ENCODE peak calls at places on chromosomes 1 and 21, in five cellular contexts. W, I, Z, Y and C are unnamed samples.
A peak's percentile ranks its signal among the peaks of the same experiment; 100 is the strongest.

GRCh38 chr21:43297411-43297981 is 128.7 kb downstream of the CRYAA start:
- DNase-seq in W (no peak), I (no peak), Z (no peak), Y (no peak), C (no peak)

GRCh38 chr21:42466700-42467612 is 29.1 kb downstream of the RSPH1 start:
- DNase-seq in W (peak; percentile 61), I (no peak), Z (peak; percentile 55), Y (peak; percentile 7), C (peak; percentile 50)

GRCh38 chr1:154420172-154420571 is 15.0 kb downstream of the IL6R start:
- DNase-seq in W (no peak), I (peak; percentile 71), Z (no peak), Y (peak; percentile 91), C (peak; percentile 91)

GRCh38 chr1:55981015-55981635 is 598.2 kb downstream of the PLPP3 start:
- DNase-seq in W (no peak), I (no peak), Z (no peak), Y (no peak), C (no peak)

GRCh38 chr21:44564886-44565598 is 6.4 kb upstream of the KRTAP10-3 start:
- DNase-seq in W (no peak), I (no peak), Z (no peak), Y (no peak), C (no peak)

GRCh38 chr21:24897883-24898282 is 709.4 kb downstream of the MRPL39 start:
- DNase-seq in W (no peak), I (no peak), Z (no peak), Y (no peak), C (no peak)

GRCh38 chr1:223747838-223748335 is 35.5 kb downstream of the CAPN2 start:
- DNase-seq in W (no peak), I (no peak), Z (no peak), Y (peak; percentile 50), C (peak; percentile 67)

GRCh38 chr1:201142011-201142853 is 12.0 kb downstream of the TMEM9 start:
- DNase-seq in W (no peak), I (no peak), Z (no peak), Y (no peak), C (no peak)

GRCh38 chr1:241499910-241500309 is 19.6 kb downstream of the FH start:
- DNase-seq in W (no peak), I (peak; percentile 19), Z (peak; percentile 50), Y (peak; percentile 62), C (peak; percentile 82)

GRCh38 chr1:228870041-228870713 is 134.9 kb downstream of the RHOU start:
- DNase-seq in W (no peak), I (no peak), Z (no peak), Y (no peak), C (no peak)

GRCh38 chr1:54190526-54190925 is 9.3 kb downstream of the CYB5RL start:
- DNase-seq in W (no peak), I (no peak), Z (no peak), Y (no peak), C (no peak)

GRCh38 chr1:196660912-196661311 is 9.1 kb downstream of the CFH start:
- DNase-seq in W (no peak), I (peak; percentile 8), Z (peak; percentile 57), Y (peak; percentile 33), C (peak; percentile 47)

GRCh38 chr1:230029244-230029643 is 37.8 kb upstream of the GALNT2 start:
- DNase-seq in W (no peak), I (no peak), Z (no peak), Y (no peak), C (no peak)

GRCh38 chr1:63892632-63893395 is 119.0 kb downstream of the ROR1 start:
- DNase-seq in W (no peak), I (peak; percentile 28), Z (peak; percentile 44), Y (peak; percentile 76), C (peak; percentile 59)

GRCh38 chr21:41869771-41870170 is 9.4 kb downstream of the PRDM15 start:
- DNase-seq in W (no peak), I (no peak), Z (no peak), Y (no peak), C (no peak)

GRCh38 chr1:215081566-215082531 is 688 bp upstream of the KCNK2 start:
- DNase-seq in W (peak; percentile 37), I (no peak), Z (peak; percentile 44), Y (peak; percentile 23), C (no peak)

GRCh38 chr1:228082975-228083870 is 715 bp downstream of the ARF1 start:
- DNase-seq in W (no peak), I (no peak), Z (peak; percentile 59), Y (peak; percentile 29), C (peak; percentile 48)

GRCh38 chr1:102790997-102791396 is 317.3 kb downstream of the COL11A1 start:
- DNase-seq in W (no peak), I (no peak), Z (no peak), Y (no peak), C (peak; percentile 20)

GRCh38 chr1:164753521-164754077 is 194.6 kb downstream of the PBX1 start:
- DNase-seq in W (no peak), I (no peak), Z (no peak), Y (no peak), C (no peak)

GRCh38 chr1:224080082-224080774 is 33.7 kb upstream of the FBXO28 start:
- DNase-seq in W (no peak), I (peak; percentile 48), Z (no peak), Y (peak; percentile 77), C (peak; percentile 97)

GRCh38 chr1:99740141-99740540 is 26.3 kb downstream of the FRRS1 start:
- DNase-seq in W (no peak), I (peak; percentile 10), Z (no peak), Y (no peak), C (no peak)

GRCh38 chr1:109927908-109928307 is 17.3 kb downstream of the CSF1 start:
- DNase-seq in W (no peak), I (peak; percentile 37), Z (no peak), Y (peak; percentile 76), C (no peak)

GRCh38 chr1:11788549-11789053 is 17.2 kb downstream of the MTHFR start:
- DNase-seq in W (no peak), I (no peak), Z (peak; percentile 1), Y (no peak), C (no peak)
- H3K9ac ChIP-seq in W (no peak overlapping the region), I (no peak overlapping the region), Z (no peak overlapping the region), Y (no peak overlapping the region), C (no peak overlapping the region)

GRCh38 chr1:61183471-61184034 is 101.2 kb downstream of the NFIA start:
- DNase-seq in W (no peak), I (no peak), Z (no peak), Y (peak; percentile 36), C (no peak)
- H2AFZ ChIP-seq in W (no peak overlapping the region), I (peak overlapping the region; percentile 76), Z (no peak overlapping the region), Y (peak overlapping the region; percentile 85), C (no peak overlapping the region)

GRCh38 chr1:160578694-160579191 is 553 bp downstream of the CD84 start:
- DNase-seq in W (no peak), I (no peak), Z (no peak), Y (no peak), C (no peak)
- H3K9ac ChIP-seq in W (no peak overlapping the region), I (no peak overlapping the region), Z (no peak overlapping the region), Y (no peak overlapping the region), C (no peak overlapping the region)

GRCh38 chr1:26083246-26083645 is 15.8 kb upstream of the TRIM63 start:
- DNase-seq in W (no peak), I (peak; percentile 26), Z (no peak), Y (peak; percentile 46), C (peak; percentile 52)

GRCh38 chr1:26079960-26080814 is 12.8 kb upstream of the TRIM63 start:
- DNase-seq in W (no peak), I (no peak), Z (no peak), Y (no peak), C (no peak)

GRCh38 chr1:26081267-26082019 is 14.0 kb upstream of the TRIM63 start:
- DNase-seq in W (no peak), I (no peak), Z (no peak), Y (no peak), C (no peak)

GRCh38 chr1:26084091-26084561 is 16.7 kb upstream of the TRIM63 start:
- DNase-seq in W (no peak), I (no peak), Z (no peak), Y (peak; percentile 21), C (no peak)

DNA sequence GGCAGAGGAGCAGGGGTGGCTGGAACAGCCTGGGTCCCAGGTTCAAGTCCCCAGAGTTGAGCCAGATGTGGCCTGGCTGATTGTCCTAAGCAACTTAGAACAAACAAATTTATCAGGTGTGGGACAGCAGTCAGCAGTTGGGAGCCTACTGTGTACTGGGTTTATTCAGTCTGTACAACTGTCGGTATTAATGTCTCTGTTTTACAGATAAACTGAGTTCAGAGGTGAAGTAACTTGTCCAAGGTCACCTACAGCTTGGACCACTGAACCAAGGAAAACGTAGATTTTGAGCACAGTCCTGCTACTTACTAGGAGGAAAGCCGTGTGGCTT is 14.6 kb upstream of the TRIM63 start:
- DNase-seq in W (no peak), I (no peak), Z (no peak), Y (no peak), C (no peak)
- H2AFZ ChIP-seq in W (no peak overlapping the region), I (no peak overlapping the region), Z (no peak overlapping the region), Y (no peak overlapping the region), C (no peak overlapping the region)

GRCh38 chr1:210072891-210073509 is 135.0 kb downstream of the SYT14 start:
- DNase-seq in W (no peak), I (no peak), Z (no peak), Y (no peak), C (no peak)
- H3K9ac ChIP-seq in W (no peak overlapping the region), I (no peak overlapping the region), Z (no peak overlapping the region), Y (no peak overlapping the region), C (no peak overlapping the region)

DNA sequence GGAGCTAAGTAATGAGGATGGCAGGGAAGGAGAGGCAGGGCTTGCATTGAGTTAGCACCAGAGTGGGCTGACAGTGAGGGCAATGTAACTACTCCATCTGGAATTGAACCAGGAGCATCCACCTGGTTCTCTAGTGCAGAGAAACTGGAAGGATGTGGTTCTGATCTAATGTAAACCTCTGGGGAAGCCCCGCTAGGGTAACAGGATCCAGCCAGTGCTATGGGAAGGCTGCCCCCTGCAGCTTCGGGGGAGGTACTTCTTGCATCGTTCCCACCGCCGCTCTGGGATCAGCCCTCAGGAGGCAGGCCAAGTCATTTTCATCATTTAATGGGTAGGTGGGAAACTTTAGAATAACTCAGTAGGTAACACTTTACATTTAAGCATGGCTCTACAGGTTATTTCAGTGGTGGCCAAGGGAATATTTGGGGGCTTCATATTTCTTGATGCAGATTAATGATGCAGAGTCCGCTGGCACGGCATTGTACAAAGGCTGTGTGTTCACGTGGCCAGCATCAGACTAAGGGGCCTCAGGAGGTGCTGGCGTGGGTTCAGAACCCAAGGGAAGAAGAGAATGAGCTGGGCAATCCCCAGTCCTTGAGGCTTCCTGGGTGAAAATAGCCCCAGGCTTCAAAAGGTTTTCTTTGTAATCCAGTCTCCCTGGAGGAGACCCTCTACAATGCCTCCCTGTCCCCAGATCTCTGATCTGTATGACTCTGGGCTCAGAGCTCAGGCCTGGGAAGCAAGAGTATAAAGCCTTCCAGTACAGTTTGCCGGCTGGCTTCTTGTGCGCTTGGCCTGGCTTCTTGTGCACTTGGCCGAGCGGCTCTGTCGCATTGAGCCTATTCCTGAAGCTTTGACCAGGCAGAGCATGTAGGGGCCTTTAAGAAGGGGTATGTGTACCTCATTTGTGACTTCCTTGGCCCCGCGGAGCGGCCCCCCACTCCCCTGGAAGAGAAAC is 26.4 kb upstream of the KAZN start:
- DNase-seq in W (peak; percentile 77), I (no peak), Z (peak; percentile 74), Y (no peak), C (peak; percentile 10)
- H2AFZ ChIP-seq in W (peak overlapping the region; percentile 19), I (no peak overlapping the region), Z (peak overlapping the region; percentile 88), Y (no peak overlapping the region), C (no peak overlapping the region)